ENCODE peak calls at places on chromosomes 13 and 19, in seven cellular contexts. T, L, G, M, D, R and Q are unnamed samples.

GRCh38 chr13:20171364-20171763 is 10.5 kb upstream of the GJA3 start:
- DNase-seq in M (no peak), L (no peak), D (no peak), T (peak), G (no peak), R (no peak), Q (no peak)

GRCh38 chr13:76597868-76598267 is 288.3 kb downstream of the KCTD12 start:
- DNase-seq in L (no peak), M (no peak), T (no peak), D (no peak), G (no peak), R (no peak), Q (no peak)

GRCh38 chr19:7522923-7523667 is 671 bp downstream of the MCOLN1 start:
- DNase-seq in R (no peak), L (no peak), G (no peak), D (peak), T (no peak), M (no peak), Q (no peak)

GRCh38 chr19:43489310-43489709 is 15.2 kb downstream of the PHLDB3 start:
- DNase-seq in D (no peak), G (no peak), T (no peak), R (no peak), L (no peak), M (peak), Q (no peak)

GRCh38 chr13:83996415-83996814 is 114.1 kb upstream of the SLITRK1 start:
- DNase-seq in L (no peak), M (no peak), G (no peak), R (no peak), T (no peak), D (no peak), Q (no peak)

GRCh38 chr13:50187352-50188029 is 172.2 kb downstream of the KCNRG start:
- DNase-seq in R (no peak), T (no peak), D (no peak), M (no peak), L (no peak), G (no peak), Q (no peak)

GRCh38 chr13:105611424-105611823 is 924.0 kb downstream of the EFNB2 start:
- DNase-seq in R (no peak), G (no peak), L (no peak), T (peak), M (no peak), D (peak), Q (no peak)

GRCh38 chr19:55690109-55690768 is 15.2 kb downstream of the EPN1 start:
- DNase-seq in D (no peak), L (no peak), M (no peak), R (no peak), T (no peak), G (no peak), Q (no peak)

GRCh38 chr19:50921391-50922315 is 10.5 kb upstream of the KLK4 start:
- DNase-seq in R (no peak), M (no peak), D (no peak), T (peak), L (no peak), G (no peak), Q (peak)

GRCh38 chr19:40411958-40412499 is 1.1 kb downstream of the PRX start:
- DNase-seq in L (no peak), D (no peak), G (no peak), M (no peak), R (no peak), T (no peak), Q (no peak)

GRCh38 chr19:49592486-49593232 is 1.7 kb downstream of the PRR12 start:
- DNase-seq in L (no peak), G (no peak), R (no peak), M (no peak), D (peak), T (peak), Q (peak)